ENCODE peak calls at places on chromosome 20, in nine cellular contexts. One of them, this sample, is unnamed. For H3K4me1, the result is how much of the 10 kb centered on the place peaks cover.

GRCh38 chr20:53900380-53900999 is 169.9 kb downstream of the BCAS1 start:
- DNase-seq in HCT116: no peak
- DNase-seq in breast epithelium: no peak
- DNase-seq in sigmoid colon: no peak
- DNase-seq in tibial artery: no peak
- DNase-seq in GM23338: no peak
- DNase-seq in A549: peak
- DNase-seq in heart left ventricle: no peak
- DNase-seq in psoas muscle: no peak
- DNase-seq in this sample: peak

GRCh38 chr20:33359399-33360261 is 41.7 kb downstream of the CDK5RAP1 start:
- DNase-seq in tibial artery: no peak
- DNase-seq in sigmoid colon: no peak
- DNase-seq in A549: no peak
- DNase-seq in breast epithelium: no peak
- DNase-seq in psoas muscle: no peak
- DNase-seq in HCT116: no peak
- DNase-seq in GM23338: no peak
- DNase-seq in heart left ventricle: no peak
- DNase-seq in this sample: no peak

GRCh38 chr20:11799131-11799800 is 118.4 kb upstream of the BTBD3 start:
- DNase-seq in psoas muscle: no peak
- DNase-seq in tibial artery: no peak
- DNase-seq in HCT116: no peak
- DNase-seq in breast epithelium: no peak
- DNase-seq in sigmoid colon: no peak
- DNase-seq in GM23338: no peak
- DNase-seq in heart left ventricle: no peak
- DNase-seq in A549: no peak
- DNase-seq in this sample: no peak

GRCh38 chr20:62392077-62392418 is 5.1 kb downstream of the RPS21 start:
- DNase-seq in sigmoid colon: no peak
- DNase-seq in heart left ventricle: no peak
- DNase-seq in A549: no peak
- DNase-seq in tibial artery: no peak
- DNase-seq in HCT116: no peak
- DNase-seq in breast epithelium: no peak
- DNase-seq in psoas muscle: no peak
- DNase-seq in GM23338: no peak
- DNase-seq in this sample: no peak

GRCh38 chr20:44402391-44403193 is 47.1 kb downstream of the HNF4A start:
- DNase-seq in GM23338: no peak
- DNase-seq in psoas muscle: no peak
- DNase-seq in A549: no peak
- DNase-seq in HCT116: no peak
- DNase-seq in heart left ventricle: no peak
- DNase-seq in breast epithelium: no peak
- DNase-seq in tibial artery: no peak
- DNase-seq in sigmoid colon: no peak
- DNase-seq in this sample: no peak

GRCh38 chr20:35901678-35902544 is 52.4 kb downstream of the SCAND1 start:
- DNase-seq in breast epithelium: no peak
- DNase-seq in GM23338: no peak
- DNase-seq in heart left ventricle: no peak
- DNase-seq in sigmoid colon: no peak
- DNase-seq in HCT116: peak
- DNase-seq in tibial artery: no peak
- DNase-seq in psoas muscle: no peak
- DNase-seq in A549: peak
- DNase-seq in this sample: peak

GRCh38 chr20:15760217-15760567 is 813.1 kb downstream of the KIF16B start:
- DNase-seq in breast epithelium: no peak
- DNase-seq in HCT116: no peak
- DNase-seq in psoas muscle: no peak
- DNase-seq in GM23338: no peak
- DNase-seq in A549: no peak
- DNase-seq in tibial artery: no peak
- DNase-seq in heart left ventricle: no peak
- DNase-seq in sigmoid colon: no peak
- DNase-seq in this sample: no peak

GRCh38 chr20:63830821-63831593 is at the start of gene ZBTB46:
- DNase-seq in HCT116: no peak
- DNase-seq in tibial artery: no peak
- DNase-seq in psoas muscle: peak
- DNase-seq in GM23338: peak
- DNase-seq in A549: no peak
- DNase-seq in sigmoid colon: no peak
- DNase-seq in breast epithelium: no peak
- DNase-seq in heart left ventricle: peak
- DNase-seq in this sample: no peak

GRCh38 chr20:16020971-16021370 is 552.3 kb downstream of the KIF16B start:
- DNase-seq in sigmoid colon: no peak
- DNase-seq in psoas muscle: no peak
- DNase-seq in tibial artery: no peak
- DNase-seq in A549: peak
- DNase-seq in breast epithelium: no peak
- DNase-seq in GM23338: no peak
- DNase-seq in heart left ventricle: no peak
- DNase-seq in HCT116: no peak
- DNase-seq in this sample: peak

GRCh38 chr20:46709459-46710148 is at the start of gene SLC2A10:
- DNase-seq in breast epithelium: peak
- DNase-seq in GM23338: peak
- DNase-seq in psoas muscle: peak
- DNase-seq in tibial artery: peak
- DNase-seq in heart left ventricle: peak
- DNase-seq in HCT116: no peak
- DNase-seq in A549: no peak
- DNase-seq in sigmoid colon: peak
- DNase-seq in this sample: no peak

GRCh38 chr20:50175938-50176933 is 14.4 kb upstream of the CEBPB start:
- DNase-seq in sigmoid colon: peak
- DNase-seq in A549: no peak
- DNase-seq in GM23338: no peak
- DNase-seq in HCT116: no peak
- DNase-seq in psoas muscle: no peak
- DNase-seq in heart left ventricle: no peak
- DNase-seq in tibial artery: no peak
- DNase-seq in breast epithelium: no peak
- DNase-seq in this sample: no peak

GRCh38 chr20:4060054-4060795 is 44.9 kb upstream of the RNF24 start:
- DNase-seq in psoas muscle: peak
- DNase-seq in A549: no peak
- DNase-seq in GM23338: no peak
- DNase-seq in sigmoid colon: peak
- DNase-seq in HCT116: no peak
- DNase-seq in breast epithelium: peak
- DNase-seq in tibial artery: no peak
- DNase-seq in heart left ventricle: peak
- DNase-seq in this sample: no peak

GRCh38 chr20:40265872-40266533 is 423.0 kb downstream of the MAFB start:
- DNase-seq in breast epithelium: no peak
- DNase-seq in A549: peak
- DNase-seq in sigmoid colon: no peak
- DNase-seq in heart left ventricle: no peak
- DNase-seq in tibial artery: no peak
- DNase-seq in GM23338: peak
- DNase-seq in psoas muscle: no peak
- DNase-seq in HCT116: no peak
- DNase-seq in this sample: peak

GRCh38 chr20:56205350-56205749 is 43.2 kb upstream of the MC3R start:
- DNase-seq in tibial artery: no peak
- DNase-seq in GM23338: no peak
- DNase-seq in heart left ventricle: no peak
- DNase-seq in A549: no peak
- DNase-seq in sigmoid colon: no peak
- DNase-seq in HCT116: no peak
- DNase-seq in psoas muscle: no peak
- DNase-seq in breast epithelium: no peak
- DNase-seq in this sample: no peak

GRCh38 chr20:56207656-56208055 is 40.9 kb upstream of the MC3R start:
- DNase-seq in psoas muscle: no peak
- DNase-seq in HCT116: no peak
- DNase-seq in tibial artery: no peak
- DNase-seq in sigmoid colon: no peak
- DNase-seq in A549: no peak
- DNase-seq in GM23338: no peak
- DNase-seq in breast epithelium: no peak
- DNase-seq in heart left ventricle: no peak
- DNase-seq in this sample: no peak

GRCh38 chr20:56200456-56200855 is 48.1 kb upstream of the MC3R start:
- DNase-seq in GM23338: peak
- DNase-seq in A549: peak
- DNase-seq in tibial artery: no peak
- DNase-seq in heart left ventricle: no peak
- DNase-seq in breast epithelium: no peak
- DNase-seq in psoas muscle: no peak
- DNase-seq in HCT116: peak
- DNase-seq in sigmoid colon: no peak
- DNase-seq in this sample: no peak

GRCh38 chr20:56204206-56204605 is 44.3 kb upstream of the MC3R start:
- DNase-seq in tibial artery: no peak
- DNase-seq in psoas muscle: no peak
- DNase-seq in HCT116: no peak
- DNase-seq in breast epithelium: no peak
- DNase-seq in GM23338: no peak
- DNase-seq in heart left ventricle: no peak
- DNase-seq in A549: no peak
- DNase-seq in sigmoid colon: no peak
- DNase-seq in this sample: no peak

GRCh38 chr20:56202493-56203077 is 45.9 kb upstream of the MC3R start:
- DNase-seq in HCT116: no peak
- DNase-seq in tibial artery: no peak
- DNase-seq in GM23338: no peak
- DNase-seq in sigmoid colon: no peak
- DNase-seq in psoas muscle: no peak
- DNase-seq in A549: peak
- DNase-seq in breast epithelium: no peak
- DNase-seq in heart left ventricle: no peak
- DNase-seq in this sample: peak
- TF ChIP-seq CTCF in HCT116: peak
- TF ChIP-seq CTCF in tibial artery: peak
- TF ChIP-seq CTCF in GM23338: peak
- TF ChIP-seq CTCF in sigmoid colon: no peak
- TF ChIP-seq CTCF in psoas muscle: peak
- TF ChIP-seq CTCF in A549: peak
- TF ChIP-seq CTCF in breast epithelium: no peak
- TF ChIP-seq CTCF in heart left ventricle: peak
- TF ChIP-seq CTCF in this sample: peak

DNA sequence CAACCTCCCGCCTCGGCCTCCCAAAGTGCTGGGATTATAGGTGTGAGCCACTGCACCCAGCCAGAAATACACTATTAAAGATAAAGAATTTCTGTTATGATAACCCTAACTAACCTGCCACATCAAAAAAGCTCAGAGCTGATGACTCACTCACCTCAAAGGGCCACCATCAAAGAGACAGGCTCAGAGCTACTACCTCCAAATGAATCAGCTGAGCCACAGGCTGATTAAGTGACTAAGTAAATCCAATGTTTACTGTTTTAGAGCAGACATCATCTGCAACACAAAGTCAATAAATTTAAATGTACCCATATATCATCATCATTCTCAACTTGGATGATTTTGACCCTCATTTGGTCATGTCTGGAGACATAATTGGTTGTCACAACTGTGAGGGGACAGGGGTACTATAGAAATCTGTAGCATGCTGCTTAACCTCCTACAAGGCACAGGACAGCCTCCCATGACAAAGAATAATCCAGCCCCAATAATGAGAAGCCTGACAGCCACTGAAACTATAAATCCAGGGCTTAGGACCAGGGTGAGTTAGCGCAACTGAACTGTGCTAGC is 106.5 kb downstream of the ATP9A start:
- DNase-seq in sigmoid colon: no peak
- DNase-seq in GM23338: no peak
- DNase-seq in heart left ventricle: no peak
- DNase-seq in psoas muscle: no peak
- DNase-seq in tibial artery: no peak
- DNase-seq in HCT116: peak
- DNase-seq in breast epithelium: no peak
- DNase-seq in A549: peak
- DNase-seq in this sample: peak
- H3K4me1 ChIP-seq in sigmoid colon: under half
- H3K4me1 ChIP-seq in GM23338: under half
- H3K4me1 ChIP-seq in heart left ventricle: under half
- H3K4me1 ChIP-seq in psoas muscle: under half
- H3K4me1 ChIP-seq in tibial artery: under half
- H3K4me1 ChIP-seq in HCT116: under half
- H3K4me1 ChIP-seq in breast epithelium: under half
- H3K4me1 ChIP-seq in A549: under half
- H3K4me1 ChIP-seq in this sample: under half

DNA sequence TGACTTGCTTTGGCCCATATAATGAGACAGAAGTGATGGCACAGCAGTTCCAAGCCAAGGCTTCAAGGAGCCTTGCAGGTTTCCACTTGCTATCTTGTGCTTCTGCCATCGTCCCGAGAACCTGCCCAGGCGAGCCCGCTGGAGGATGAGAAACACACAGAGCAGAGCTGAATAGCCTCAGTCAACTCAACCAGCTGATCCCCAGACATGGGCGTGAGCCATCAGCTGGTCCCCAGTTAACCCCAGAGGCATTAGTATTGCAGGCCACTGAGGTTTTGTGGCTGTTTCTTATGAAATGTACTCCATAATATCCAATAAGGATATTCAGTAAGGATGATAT is 81.7 kb upstream of the SHLD1 start:
- DNase-seq in psoas muscle: no peak
- DNase-seq in HCT116: no peak
- DNase-seq in GM23338: no peak
- DNase-seq in A549: no peak
- DNase-seq in tibial artery: no peak
- DNase-seq in sigmoid colon: no peak
- DNase-seq in breast epithelium: no peak
- DNase-seq in heart left ventricle: no peak
- DNase-seq in this sample: peak
- H3K27ac ChIP-seq in psoas muscle: no peak
- H3K27ac ChIP-seq in HCT116: no peak
- H3K27ac ChIP-seq in GM23338: no peak
- H3K27ac ChIP-seq in A549: peak
- H3K27ac ChIP-seq in tibial artery: no peak
- H3K27ac ChIP-seq in sigmoid colon: no peak
- H3K27ac ChIP-seq in breast epithelium: no peak
- H3K27ac ChIP-seq in heart left ventricle: no peak
- H3K27ac ChIP-seq in this sample: peak

DNA sequence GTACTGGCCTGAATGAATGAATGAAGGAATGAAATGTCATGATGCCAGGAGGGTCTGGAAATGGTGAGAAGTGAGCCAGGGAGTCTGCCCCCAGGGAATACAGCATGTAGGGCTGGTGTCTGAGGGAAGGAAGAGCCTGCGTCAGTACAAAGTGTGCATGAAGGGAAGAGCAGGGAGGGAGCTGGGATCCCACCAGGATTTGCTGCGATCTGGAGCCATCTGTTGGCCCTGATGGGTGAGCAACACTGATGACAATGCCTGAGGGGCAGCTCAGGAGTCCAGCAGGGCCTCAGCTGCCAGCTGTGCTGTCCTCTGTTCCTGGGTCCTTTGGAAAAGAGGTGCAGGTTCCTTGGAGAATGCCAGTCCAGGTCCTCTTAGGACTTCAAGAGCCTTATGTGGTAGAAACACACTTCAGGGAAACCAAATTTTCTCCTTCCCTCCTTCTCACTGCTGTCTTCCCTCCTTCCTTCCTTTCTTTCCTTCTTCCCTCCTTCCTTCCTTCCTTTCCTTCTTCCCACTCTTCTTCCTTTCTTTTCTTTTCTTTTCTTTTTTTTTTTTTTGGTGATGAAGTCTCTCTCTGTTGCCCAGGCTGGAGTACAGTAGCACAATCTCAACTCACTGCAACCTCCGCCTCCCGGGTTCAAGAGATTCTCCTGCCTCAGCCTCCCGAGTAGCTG is 11.5 kb downstream of the BPI start:
- DNase-seq in HCT116: no peak
- DNase-seq in psoas muscle: no peak
- DNase-seq in tibial artery: no peak
- DNase-seq in GM23338: no peak
- DNase-seq in breast epithelium: no peak
- DNase-seq in A549: peak
- DNase-seq in sigmoid colon: no peak
- DNase-seq in heart left ventricle: no peak
- DNase-seq in this sample: no peak
- TF ChIP-seq CTCF in HCT116: no peak
- TF ChIP-seq CTCF in psoas muscle: no peak
- TF ChIP-seq CTCF in tibial artery: peak
- TF ChIP-seq CTCF in GM23338: no peak
- TF ChIP-seq CTCF in breast epithelium: no peak
- TF ChIP-seq CTCF in A549: no peak
- TF ChIP-seq CTCF in sigmoid colon: no peak
- TF ChIP-seq CTCF in heart left ventricle: no peak
- TF ChIP-seq CTCF in this sample: peak

This sample was measured in foreskin keratinocyte.